ENCODE peak calls at places on chromosomes 4 and X, in four cellular contexts. X is WTC11, J is K562, H is HepG2. F is an unnamed sample.

GRCh38 chrX:127317159-127317558 is 497.6 kb downstream of the PRR32 start:
- DNase-seq in X (no peak), J (no peak), H (no peak), F (no peak)

GRCh38 chr4:32393806-32394205 is 1673.6 kb downstream of the PCDH7 start:
- DNase-seq in X (no peak), J (no peak), H (no peak), F (no peak)

GRCh38 chr4:155899891-155900290 is 3.6 kb upstream of the TDO2 start:
- DNase-seq in X (no peak), J (no peak), H (no peak), F (no peak)

GRCh38 chr4:97507587-97508245 is 635.6 kb downstream of the STPG2 start:
- DNase-seq in X (no peak), J (no peak), H (no peak), F (no peak)

GRCh38 chrX:84724576-84724975 is 222.3 kb upstream of the HDX start:
- DNase-seq in X (no peak), J (no peak), H (no peak), F (no peak)

GRCh38 chr4:154184238-154184637 is 307.4 kb downstream of the DCHS2 start:
- DNase-seq in X (no peak), J (no peak), H (no peak), F (no peak)

GRCh38 chr4:155025762-155026457 is 182.5 kb upstream of the NPY2R start:
- DNase-seq in X (peak; percentile 81), J (peak; percentile 21), H (peak; percentile 48), F (peak; percentile 5)

GRCh38 chr4:82043081-82043808 is 330.5 kb downstream of the HNRNPD start:
- DNase-seq in X (peak; percentile 21), J (no peak), H (peak; percentile 81), F (no peak)

GRCh38 chr4:5971077-5971447 is 47.2 kb downstream of the C4orf50 start:
- DNase-seq in X (peak; percentile 56), J (peak; percentile 29), H (no peak), F (no peak)

GRCh38 chr4:168449740-168450442 is 30.4 kb downstream of the DDX60L start:
- DNase-seq in X (no peak), J (no peak), H (no peak), F (no peak)

GRCh38 chr4:41207330-41207831 is 7.0 kb downstream of the APBB2 start:
- DNase-seq in X (no peak), J (no peak), H (no peak), F (no peak)

GRCh38 chr4:163175971-163176958 is 9.6 kb upstream of the NAF1 start:
- DNase-seq in X (no peak), J (no peak), H (no peak), F (no peak)

GRCh38 chrX:45424341-45424740 is 223.7 kb upstream of the DIPK2B start:
- DNase-seq in X (no peak), J (no peak), H (no peak), F (no peak)

GRCh38 chr4:82639947-82640346 is 78.2 kb upstream of the TMEM150C start:
- DNase-seq in X (no peak), J (no peak), H (no peak), F (no peak)

GRCh38 chr4:183618681-183619080 is 40.3 kb downstream of the RWDD4 start:
- DNase-seq in X (no peak), J (no peak), H (peak; percentile 88), F (no peak)

GRCh38 chrX:41350976-41351569 is 17.1 kb downstream of the DDX3X start:
- DNase-seq in X (no peak), J (no peak), H (no peak), F (no peak)

GRCh38 chr4:110487873-110488272 is 11.9 kb downstream of the ENPEP start:
- DNase-seq in X (no peak), J (no peak), H (peak; percentile 56), F (no peak)

GRCh38 chrX:109347618-109348017 is 134.3 kb downstream of the GUCY2F start:
- DNase-seq in X (no peak), J (no peak), H (no peak), F (no peak)

GRCh38 chrX:8743126-8743732 is 11.3 kb upstream of the ANOS1 start:
- DNase-seq in X (peak; percentile 68), J (peak; percentile 58), H (peak; percentile 17), F (no peak)

GRCh38 chrX:119512145-119512800 is 44.0 kb downstream of the SLC25A5 start:
- DNase-seq in X (peak; percentile 61), J (peak; percentile 54), H (peak; percentile 75), F (peak; percentile 88)

GRCh38 chr4:76804060-76804459 is 93.9 kb downstream of the SOWAHB start:
- DNase-seq in X (no peak), J (no peak), H (no peak), F (no peak)

GRCh38 chr4:137378393-137379290 is 153.7 kb downstream of the PCDH18 start:
- DNase-seq in X (no peak), J (no peak), H (no peak), F (no peak)

GRCh38 chr4:39597695-39598381 is 40.8 kb downstream of the SMIM14 start:
- DNase-seq in X (no peak), J (no peak), H (no peak), F (no peak)

GRCh38 chrX:154000051-154000450 is 19.7 kb downstream of the IRAK1 start:
- DNase-seq in X (no peak), J (no peak), H (no peak), F (no peak)

GRCh38 chr4:16865209-16865896 is 33.1 kb downstream of the LDB2 start:
- DNase-seq in X (no peak), J (no peak), H (no peak), F (no peak)

GRCh38 chr4:87943660-87944149 is 31.8 kb upstream of the SPP1 start:
- DNase-seq in X (no peak), J (no peak), H (no peak), F (no peak)

GRCh38 chr4:76748649-76749048 is 149.3 kb downstream of the SOWAHB start:
- DNase-seq in X (no peak), J (no peak), H (peak; percentile 12), F (peak; percentile 51)

GRCh38 chr4:126794363-126794762 is 838.4 kb upstream of the INTU start:
- DNase-seq in X (no peak), J (no peak), H (no peak), F (no peak)
- TF ChIP-seq NR3C1 in X (no peak), J (no peak), H (no peak), F (no peak)

GRCh38 chr4:111689731-111690130 is 455.5 kb upstream of the FAM241A start:
- DNase-seq in X (no peak), J (no peak), H (no peak), F (no peak)
- TF ChIP-seq NR3C1 in X (no peak), J (no peak), H (no peak), F (no peak)

GRCh38 chrX:76148753-76149152 is 24.1 kb upstream of the PBDC1 start:
- DNase-seq in X (peak; percentile 15), J (no peak), H (peak; percentile 17), F (no peak)

GRCh38 chrX:76153221-76153620 is 19.6 kb upstream of the PBDC1 start:
- DNase-seq in X (no peak), J (no peak), H (no peak), F (no peak)

DNA sequence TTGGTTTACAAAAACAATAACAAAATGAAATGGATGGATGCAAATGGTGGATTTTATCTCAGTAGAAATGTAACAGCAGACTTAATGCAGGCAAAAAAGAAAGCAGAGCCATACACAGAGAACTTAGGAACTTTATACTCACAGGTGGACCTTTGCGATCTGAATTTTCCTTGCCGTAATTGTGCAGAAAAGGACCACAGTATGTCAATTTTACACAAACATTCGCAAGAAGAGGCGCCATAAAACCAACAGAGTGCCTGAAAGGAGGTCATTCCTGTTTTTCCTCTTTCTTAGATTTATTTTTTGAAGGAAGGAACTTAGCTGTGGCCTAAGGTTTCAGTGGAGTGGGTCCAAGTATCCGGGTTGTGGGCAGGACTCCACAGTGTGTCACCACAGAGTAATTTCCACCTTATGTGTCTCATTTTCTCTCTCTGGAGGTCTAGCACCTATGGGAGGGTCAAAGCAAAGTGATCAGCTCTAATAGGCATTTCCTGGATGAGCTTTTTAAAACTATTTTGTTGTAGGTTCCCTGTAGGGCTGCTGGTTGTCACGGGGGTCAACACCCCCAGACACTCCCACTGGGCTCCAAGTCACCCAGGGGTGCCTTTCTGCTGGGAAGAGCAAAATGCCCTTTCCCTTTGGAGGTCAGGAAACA is 24.7 kb upstream of the PBDC1 start:
- DNase-seq in X (no peak), J (no peak), H (peak; percentile 1), F (no peak)
- TF ChIP-seq NR3C1 in X (no peak), J (no peak), H (no peak), F (no peak)

GRCh38 chr4:121147923-121148443 is 16.1 kb downstream of the TNIP3 start:
- DNase-seq in X (no peak), J (no peak), H (no peak), F (no peak)
- TF ChIP-seq NR3C1 in X (no peak), J (no peak), H (no peak), F (no peak)

GRCh38 chr4:7803992-7804758 is 135.5 kb downstream of the AFAP1 start:
- DNase-seq in X (peak; percentile 96), J (peak; percentile 86), H (peak; percentile 62), F (peak; percentile 81)
- TF ChIP-seq NR3C1 in X (no peak), J (no peak), H (no peak), F (no peak)

GRCh38 chr4:113979157-113979972 is at the start of gene ARSJ:
- DNase-seq in X (peak; percentile 72), J (no peak), H (no peak), F (peak; percentile 58)
- TF ChIP-seq NR3C1 in X (no peak), J (no peak), H (no peak), F (no peak)

F was measured in A549.